ENCODE peak calls at places on chromosomes 4 and X, in five cellular contexts. U, N, W, K and R are unnamed samples.
A peak's percentile ranks its signal among the peaks of the same experiment; 100 is the strongest.

GRCh38 chr4:41323706-41324105 is 67.0 kb downstream of the UCHL1 start:
- DNase-seq in N (no peak), W (no peak), U (peak; percentile 37), K (no peak), R (no peak)

GRCh38 chr4:56445699-56446098 is 9.6 kb downstream of the PAICS start:
- DNase-seq in U (no peak), K (no peak), N (no peak), W (no peak), R (no peak)

GRCh38 chr4:137390707-137391106 is 141.6 kb downstream of the PCDH18 start:
- DNase-seq in K (no peak), N (no peak), U (no peak), W (no peak), R (no peak)

GRCh38 chr4:181971973-181972372 is 271.2 kb upstream of the TENM3 start:
- DNase-seq in K (no peak), U (no peak), N (peak; percentile 28), W (no peak), R (no peak)

GRCh38 chr4:2059034-2059725 is at the start of gene NAT8L:
- DNase-seq in U (peak; percentile 42), K (no peak), W (peak; percentile 83), N (peak; percentile 14), R (no peak)

GRCh38 chrX:45712067-45712466 is 511.4 kb upstream of the DIPK2B start:
- DNase-seq in N (no peak), W (no peak), U (no peak), K (no peak), R (no peak)

GRCh38 chr4:77092832-77093800 is 17.3 kb upstream of the CCNI start:
- DNase-seq in U (no peak), W (no peak), N (no peak), K (no peak), R (no peak)

GRCh38 chr4:44679060-44679459 is 840 bp downstream of the GUF1 start:
- DNase-seq in W (no peak), U (no peak), K (no peak), N (no peak), R (no peak)

GRCh38 chrX:19747672-19748610 is 139.5 kb downstream of the SH3KBP1 start:
- DNase-seq in K (no peak), N (no peak), U (no peak), W (no peak), R (peak; percentile 90)

GRCh38 chrX:69321006-69321655 is 155.9 kb upstream of the PJA1 start:
- DNase-seq in W (no peak), U (no peak), N (no peak), K (no peak), R (no peak)

GRCh38 chr4:1488831-1489638 is 82.8 kb upstream of the NKX1-1 start:
- DNase-seq in K (no peak), N (peak; percentile 9), W (no peak), U (no peak), R (no peak)

GRCh38 chrX:152299787-152300186 is 151.3 kb downstream of the GABRA3 start:
- DNase-seq in K (no peak), N (no peak), W (no peak), U (no peak), R (no peak)

GRCh38 chr4:51885371-51885770 is 42.4 kb downstream of the DCUN1D4 start:
- DNase-seq in K (no peak), W (peak; percentile 28), N (no peak), U (peak; percentile 19), R (no peak)

DNA sequence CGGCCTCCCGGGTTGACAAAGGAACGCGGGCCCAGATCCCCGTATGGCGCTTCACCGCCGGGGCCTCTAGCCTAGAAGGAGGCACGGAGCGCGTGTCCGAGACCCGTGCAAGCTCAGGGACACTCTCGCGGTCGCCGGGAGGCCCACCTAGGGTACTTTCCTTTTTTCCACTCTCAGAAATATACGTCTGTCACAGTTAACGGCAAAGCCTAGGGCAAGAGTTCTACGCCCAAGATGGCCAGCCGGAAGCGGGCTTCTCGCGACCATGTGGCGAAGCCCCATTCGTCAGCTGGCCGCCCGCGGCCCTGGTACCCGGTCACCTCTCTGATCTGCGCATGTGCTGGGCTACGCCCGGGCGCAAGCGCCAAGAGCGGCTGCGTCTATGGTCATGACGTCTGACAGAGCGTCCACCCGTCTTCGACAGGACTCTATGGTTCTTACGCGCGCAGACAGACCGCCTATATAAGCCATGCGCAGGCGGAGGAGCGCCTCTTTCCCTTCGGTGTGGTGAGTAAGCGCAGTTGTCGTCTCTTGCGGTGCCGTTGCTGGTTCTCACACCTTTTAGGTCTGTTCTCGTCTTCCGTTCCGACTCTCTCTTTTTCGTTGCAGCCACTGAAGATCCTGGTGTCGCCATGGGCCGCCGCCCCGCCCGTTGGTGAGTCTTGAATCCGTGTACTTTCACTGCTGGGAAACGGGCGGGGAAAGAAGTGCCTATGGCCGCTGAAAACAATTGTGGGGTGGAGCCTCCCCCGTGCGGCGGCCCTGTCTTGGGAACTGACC is at the start of gene RPL10:
- DNase-seq in W (peak; percentile 90), N (peak; percentile 97), K (peak; percentile 60), U (peak; percentile 99), R (peak; percentile 97)
- TF ChIP-seq POLR2A in W (peak; percentile 100), N (no peak), K (peak; percentile 88), U (peak; percentile 99), R (peak; percentile 59)

GRCh38 chr4:25155957-25156356 is 4.3 kb downstream of the SEPSECS start:
- DNase-seq in W (no peak), U (no peak), N (no peak), K (no peak), R (no peak)

GRCh38 chr4:25159837-25160713 is at the start of gene SEPSECS:
- DNase-seq in W (peak; percentile 86), U (peak; percentile 95), K (peak; percentile 58), N (peak; percentile 98), R (peak; percentile 98)

GRCh38 chr4:25158817-25159216 is 1.4 kb downstream of the SEPSECS start:
- DNase-seq in W (no peak), N (no peak), K (no peak), U (no peak), R (no peak)

GRCh38 chr4:25157071-25157470 is 3.2 kb downstream of the SEPSECS start:
- DNase-seq in N (no peak), K (no peak), U (no peak), W (no peak), R (no peak)

GRCh38 chr4:25154594-25155265 is 5.5 kb downstream of the SEPSECS start:
- DNase-seq in U (no peak), N (no peak), W (no peak), K (no peak), R (no peak)
- TF ChIP-seq POLR2A in U (no peak), N (no peak), W (no peak), K (no peak), R (no peak)

GRCh38 chrX:18677140-18677834 is 5.4 kb upstream of the RS1 start:
- DNase-seq in W (peak; percentile 18), U (no peak), K (no peak), N (no peak), R (no peak)
- TF ChIP-seq POLR2A in W (no peak), U (no peak), K (no peak), N (no peak), R (no peak)

GRCh38 chr4:102344955-102345794 is at the start of gene SLC39A8:
- DNase-seq in N (peak; percentile 81), U (peak; percentile 89), K (peak; percentile 46), W (peak; percentile 89), R (peak; percentile 97)
- TF ChIP-seq POLR2A in N (no peak), U (no peak), K (no peak), W (peak; percentile 81), R (no peak)

GRCh38 chr4:89110986-89111832 is at the start of gene TIGD2:
- DNase-seq in U (peak; percentile 86), K (peak; percentile 37), N (peak; percentile 88), W (peak; percentile 95), R (peak; percentile 97)
- TF ChIP-seq POLR2A in U (peak; percentile 73), K (no peak), N (no peak), W (peak; percentile 91), R (peak; percentile 80)

DNA sequence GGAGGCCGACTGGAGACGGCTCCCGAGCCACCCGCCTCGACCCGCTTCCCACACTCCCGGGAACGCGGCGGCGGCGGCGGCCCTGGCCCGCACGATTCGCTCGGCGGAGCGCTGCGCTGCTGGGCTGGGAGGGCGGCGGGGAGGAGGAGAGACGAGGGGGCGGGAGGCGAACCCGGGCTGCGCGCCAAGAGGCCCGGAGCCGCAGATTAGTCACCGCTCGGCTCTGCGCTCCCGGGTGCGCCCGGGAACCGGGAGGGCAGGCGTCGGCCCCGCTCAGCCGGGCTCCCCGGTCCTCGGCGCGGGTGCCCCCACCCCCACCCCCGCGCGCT is 11.2 kb upstream of the BCOR start:
- DNase-seq in U (peak; percentile 85), K (no peak), W (peak; percentile 64), N (peak; percentile 84), R (peak; percentile 88)
- TF ChIP-seq POLR2A in U (peak; percentile 11), K (no peak), W (no peak), N (no peak), R (no peak)

DNA sequence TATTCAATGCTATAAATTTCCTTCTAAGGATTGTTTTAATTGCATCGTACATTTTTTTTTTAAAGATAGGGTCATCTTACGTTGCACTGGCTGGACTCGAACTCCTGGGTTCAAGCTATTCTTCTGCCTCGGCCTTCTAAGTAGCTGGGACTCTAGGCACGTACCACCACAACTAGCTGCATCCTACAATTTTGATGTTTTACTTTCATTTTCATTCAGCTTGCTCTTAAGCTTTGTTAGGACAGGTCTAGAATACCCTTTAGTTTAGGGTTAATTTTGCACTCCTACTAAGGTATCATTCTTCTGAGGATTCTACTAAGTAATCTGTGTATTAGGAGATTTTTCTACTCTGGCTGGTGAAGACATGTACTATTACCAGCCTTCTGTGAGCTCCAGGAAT is 50.2 kb upstream of the C1GALT1C1 start:
- DNase-seq in N (no peak), K (no peak), U (no peak), W (no peak), R (no peak)
- TF ChIP-seq POLR2A in N (no peak), K (no peak), U (no peak), W (no peak), R (no peak)

GRCh38 chr4:186202490-186203140 is 11.2 kb downstream of the CYP4V2 start:
- DNase-seq in U (no peak), N (no peak), W (no peak), K (no peak), R (no peak)
- TF ChIP-seq POLR2A in U (no peak), N (no peak), W (no peak), K (no peak), R (no peak)

DNA sequence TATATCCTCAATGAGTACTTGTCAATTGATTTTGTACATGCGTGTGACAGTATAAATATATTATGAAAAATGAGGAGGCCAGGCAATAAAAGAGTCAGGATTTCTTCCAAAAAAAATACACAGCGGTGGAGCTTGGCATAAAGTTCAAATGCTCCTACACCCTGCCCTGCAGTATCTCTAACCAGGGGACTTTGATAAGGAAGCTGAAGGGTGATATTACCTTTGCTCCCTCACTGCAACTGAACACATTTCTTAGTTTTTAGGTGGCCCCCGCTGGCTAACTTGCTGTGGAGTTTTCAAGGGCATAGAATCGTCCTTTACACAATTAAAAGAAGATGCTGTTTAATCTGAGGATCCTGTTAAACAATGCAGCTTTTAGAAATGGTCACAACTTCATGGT is at the start of gene OTC:
- DNase-seq in U (no peak), K (no peak), W (no peak), N (no peak), R (no peak)
- TF ChIP-seq POLR2A in U (no peak), K (no peak), W (no peak), N (no peak), R (no peak)